ENCODE peak calls at places on chromosomes 7 and 10, in nine cellular contexts. One of them, this sample, is unnamed.

GRCh38 chr7:22980422-22980821 is 33.5 kb downstream of the HYCC1 start:
- DNase-seq in left colon: no peak
- DNase-seq in T1000: no peak
- DNase-seq in OCI-LY7: no peak
- DNase-seq in AG09309: peak
- DNase-seq in fibroblast of pulmonary artery: peak
- DNase-seq in NCI-H446: no peak
- DNase-seq in adipocyte: peak
- DNase-seq in stimulated activated CD8-positive, alpha-beta memory T cell treated with anti-CD3 and anti-CD28 coated beads, Interleukin-2, amount 100 ng/mL, for 1 hour: no peak
- DNase-seq in this sample: no peak

GRCh38 chr10:13758302-13758701 is 171.5 kb downstream of the PRPF18 start:
- DNase-seq in NCI-H446: no peak
- DNase-seq in adipocyte: peak
- DNase-seq in T1000: peak
- DNase-seq in stimulated activated CD8-positive, alpha-beta memory T cell treated with anti-CD3 and anti-CD28 coated beads, Interleukin-2, amount 100 ng/mL, for 1 hour: no peak
- DNase-seq in fibroblast of pulmonary artery: peak
- DNase-seq in OCI-LY7: no peak
- DNase-seq in left colon: no peak
- DNase-seq in AG09309: no peak
- DNase-seq in this sample: peak

GRCh38 chr7:157519246-157519645 is 182.4 kb downstream of the DNAJB6 start:
- DNase-seq in fibroblast of pulmonary artery: no peak
- DNase-seq in NCI-H446: no peak
- DNase-seq in OCI-LY7: no peak
- DNase-seq in adipocyte: no peak
- DNase-seq in T1000: no peak
- DNase-seq in AG09309: no peak
- DNase-seq in left colon: no peak
- DNase-seq in stimulated activated CD8-positive, alpha-beta memory T cell treated with anti-CD3 and anti-CD28 coated beads, Interleukin-2, amount 100 ng/mL, for 1 hour: no peak
- DNase-seq in this sample: no peak

GRCh38 chr10:29619273-29619672 is 15.5 kb downstream of the SVIL start:
- DNase-seq in adipocyte: peak
- DNase-seq in NCI-H446: no peak
- DNase-seq in AG09309: no peak
- DNase-seq in left colon: no peak
- DNase-seq in fibroblast of pulmonary artery: peak
- DNase-seq in T1000: no peak
- DNase-seq in stimulated activated CD8-positive, alpha-beta memory T cell treated with anti-CD3 and anti-CD28 coated beads, Interleukin-2, amount 100 ng/mL, for 1 hour: no peak
- DNase-seq in OCI-LY7: no peak
- DNase-seq in this sample: no peak

GRCh38 chr7:70698219-70698832 is 433.6 kb upstream of the GALNT17 start:
- DNase-seq in stimulated activated CD8-positive, alpha-beta memory T cell treated with anti-CD3 and anti-CD28 coated beads, Interleukin-2, amount 100 ng/mL, for 1 hour: no peak
- DNase-seq in NCI-H446: peak
- DNase-seq in T1000: no peak
- DNase-seq in AG09309: peak
- DNase-seq in adipocyte: peak
- DNase-seq in left colon: no peak
- DNase-seq in OCI-LY7: peak
- DNase-seq in fibroblast of pulmonary artery: peak
- DNase-seq in this sample: peak

GRCh38 chr10:8183241-8183704 is 128.8 kb downstream of the GATA3 start:
- DNase-seq in OCI-LY7: no peak
- DNase-seq in adipocyte: no peak
- DNase-seq in fibroblast of pulmonary artery: peak
- DNase-seq in T1000: no peak
- DNase-seq in AG09309: peak
- DNase-seq in NCI-H446: no peak
- DNase-seq in left colon: no peak
- DNase-seq in stimulated activated CD8-positive, alpha-beta memory T cell treated with anti-CD3 and anti-CD28 coated beads, Interleukin-2, amount 100 ng/mL, for 1 hour: no peak
- DNase-seq in this sample: no peak

GRCh38 chr7:43364391-43364790 is 218.5 kb upstream of the STK17A start:
- DNase-seq in NCI-H446: no peak
- DNase-seq in T1000: no peak
- DNase-seq in adipocyte: no peak
- DNase-seq in fibroblast of pulmonary artery: no peak
- DNase-seq in AG09309: no peak
- DNase-seq in stimulated activated CD8-positive, alpha-beta memory T cell treated with anti-CD3 and anti-CD28 coated beads, Interleukin-2, amount 100 ng/mL, for 1 hour: no peak
- DNase-seq in left colon: no peak
- DNase-seq in OCI-LY7: no peak
- DNase-seq in this sample: no peak

GRCh38 chr7:50941525-50941924 is 158.8 kb upstream of the GRB10 start:
- DNase-seq in left colon: no peak
- DNase-seq in adipocyte: no peak
- DNase-seq in T1000: no peak
- DNase-seq in stimulated activated CD8-positive, alpha-beta memory T cell treated with anti-CD3 and anti-CD28 coated beads, Interleukin-2, amount 100 ng/mL, for 1 hour: no peak
- DNase-seq in AG09309: no peak
- DNase-seq in fibroblast of pulmonary artery: no peak
- DNase-seq in NCI-H446: no peak
- DNase-seq in OCI-LY7: no peak
- DNase-seq in this sample: no peak

GRCh38 chr10:112949128-112949823 is 771 bp upstream of the TCF7L2 start:
- DNase-seq in NCI-H446: no peak
- DNase-seq in AG09309: no peak
- DNase-seq in stimulated activated CD8-positive, alpha-beta memory T cell treated with anti-CD3 and anti-CD28 coated beads, Interleukin-2, amount 100 ng/mL, for 1 hour: no peak
- DNase-seq in left colon: no peak
- DNase-seq in T1000: no peak
- DNase-seq in OCI-LY7: no peak
- DNase-seq in fibroblast of pulmonary artery: no peak
- DNase-seq in adipocyte: peak
- DNase-seq in this sample: no peak

This sample was measured in NCI-H2171 treated with DMSO at 0.1 percent for 48 hours.